ENCODE peak calls at places on chromosomes 16 and 17, in eight cellular contexts. C is sigmoid colon; G is endodermal cell; E is A549; W is CD4-positive, alpha-beta memory T cell; H is thoracic aorta; O is ascending aorta; F is PC-3. D is an unnamed sample.

GRCh38 chr16:81939164-81940067 is 71.9 kb downstream of the SDR42E1 start:
- DNase-seq in W (no peak), E (no peak), H (no peak), C (no peak), O (no peak), G (peak), F (no peak), D (no peak)

GRCh38 chr16:80655751-80656150 is 115.0 kb downstream of the DYNLRB2 start:
- DNase-seq in W (no peak), H (no peak), F (no peak), O (no peak), G (no peak), E (no peak), C (no peak), D (no peak)

GRCh38 chr16:82699711-82700495 is 73.1 kb downstream of the CDH13 start:
- DNase-seq in H (no peak), C (no peak), G (no peak), F (peak), O (no peak), W (no peak), E (no peak), D (no peak)

GRCh38 chr17:56594528-56595418 is 1.3 kb downstream of the NOG start:
- DNase-seq in C (no peak), H (no peak), W (peak), E (peak), F (peak), O (no peak), G (peak), D (no peak)

GRCh38 chr17:8320990-8321389 is 10.9 kb downstream of the ARHGEF15 start:
- DNase-seq in E (no peak), C (no peak), F (no peak), G (peak), W (no peak), O (no peak), H (no peak), D (no peak)

GRCh38 chr17:51166987-51167931 is 1.0 kb downstream of the NME2 start:
- DNase-seq in O (no peak), F (peak), W (peak), H (no peak), G (peak), E (peak), C (no peak), D (no peak)

GRCh38 chr16:84618428-84619102 is 687 bp upstream of the COTL1 start:
- DNase-seq in E (peak), C (no peak), H (no peak), W (no peak), G (peak), O (no peak), F (peak), D (no peak)

GRCh38 chr16:1907226-1907849 is 10.9 kb downstream of the HS3ST6 start:
- DNase-seq in H (no peak), C (no peak), E (no peak), O (no peak), F (no peak), G (no peak), W (no peak), D (no peak)

GRCh38 chr17:56185491-56185890 is 32.2 kb downstream of the ANKFN1 start:
- DNase-seq in W (no peak), H (no peak), E (no peak), C (no peak), O (no peak), G (no peak), F (no peak), D (no peak)

GRCh38 chr17:78862073-78863023 is 21.7 kb upstream of the USP36 start:
- DNase-seq in O (peak), C (peak), G (peak), E (peak), H (peak), F (peak), W (no peak), D (no peak)

GRCh38 chr16:89067677-89068076 is 26.0 kb upstream of the ACSF3 start:
- DNase-seq in F (peak), H (no peak), E (no peak), W (no peak), O (no peak), G (no peak), C (no peak), D (no peak)

GRCh38 chr17:1034652-1035210 is 37.8 kb downstream of the TIMM22 start:
- DNase-seq in C (no peak), W (no peak), H (no peak), G (no peak), O (no peak), E (no peak), F (no peak), D (no peak)

GRCh38 chr16:24272379-24272778 is 16.2 kb downstream of the CACNG3 start:
- DNase-seq in G (no peak), F (no peak), E (no peak), W (no peak), O (no peak), H (no peak), C (no peak), D (no peak)

GRCh38 chr17:70161519-70161918 is 7.8 kb upstream of the KCNJ2 start:
- DNase-seq in G (no peak), F (no peak), O (no peak), C (no peak), E (no peak), W (no peak), H (no peak), D (no peak)

GRCh38 chr16:17261197-17261858 is 209.4 kb downstream of the XYLT1 start:
- DNase-seq in F (no peak), G (no peak), W (no peak), C (no peak), O (no peak), E (no peak), H (no peak), D (no peak)

GRCh38 chr16:46833465-46833810 is 2.5 kb upstream of the C16orf87 start:
- DNase-seq in W (no peak), E (no peak), O (no peak), H (no peak), G (no peak), F (no peak), C (no peak), D (no peak)

GRCh38 chr17:77248216-77249054 is 107.7 kb downstream of the SEC14L1 start:
- DNase-seq in H (no peak), E (no peak), W (no peak), O (no peak), G (no peak), F (no peak), C (no peak), D (no peak)

GRCh38 chr17:77247609-77248008 is 106.8 kb downstream of the SEC14L1 start:
- DNase-seq in C (no peak), E (no peak), O (no peak), W (no peak), G (no peak), F (no peak), H (no peak), D (no peak)

GRCh38 chr17:77247048-77247541 is 106.3 kb downstream of the SEC14L1 start:
- DNase-seq in G (peak), H (no peak), E (peak), W (peak), C (peak), F (peak), O (no peak), D (peak)

GRCh38 chr17:77245162-77245926 is 104.6 kb downstream of the SEC14L1 start:
- DNase-seq in F (no peak), G (no peak), O (no peak), W (no peak), H (no peak), C (no peak), E (no peak), D (no peak)

GRCh38 chr17:77246110-77247047 is 105.6 kb downstream of the SEC14L1 start:
- DNase-seq in H (no peak), E (no peak), W (no peak), G (peak), F (no peak), C (no peak), O (no peak), D (no peak)
- H3K27ac ChIP-seq in H (no peak), E (peak), W (no peak), G (no peak), F (no peak), C (no peak), O (no peak), D (peak)

GRCh38 chr17:29046440-29046839 is 3.5 kb downstream of the PIPOX start:
- DNase-seq in F (no peak), W (no peak), O (no peak), E (no peak), C (no peak), G (no peak), H (no peak), D (no peak)

GRCh38 chr17:29050176-29050575 is 7.2 kb downstream of the PIPOX start:
- DNase-seq in G (no peak), O (no peak), C (no peak), F (no peak), W (no peak), H (no peak), E (no peak), D (no peak)

GRCh38 chr17:29049541-29050150 is 6.7 kb downstream of the PIPOX start:
- DNase-seq in H (no peak), E (no peak), F (no peak), G (no peak), O (no peak), W (no peak), C (no peak), D (no peak)

GRCh38 chr17:29051194-29051593 is 8.3 kb downstream of the PIPOX start:
- DNase-seq in F (no peak), O (no peak), C (no peak), W (no peak), H (no peak), E (no peak), G (no peak), D (no peak)

DNA sequence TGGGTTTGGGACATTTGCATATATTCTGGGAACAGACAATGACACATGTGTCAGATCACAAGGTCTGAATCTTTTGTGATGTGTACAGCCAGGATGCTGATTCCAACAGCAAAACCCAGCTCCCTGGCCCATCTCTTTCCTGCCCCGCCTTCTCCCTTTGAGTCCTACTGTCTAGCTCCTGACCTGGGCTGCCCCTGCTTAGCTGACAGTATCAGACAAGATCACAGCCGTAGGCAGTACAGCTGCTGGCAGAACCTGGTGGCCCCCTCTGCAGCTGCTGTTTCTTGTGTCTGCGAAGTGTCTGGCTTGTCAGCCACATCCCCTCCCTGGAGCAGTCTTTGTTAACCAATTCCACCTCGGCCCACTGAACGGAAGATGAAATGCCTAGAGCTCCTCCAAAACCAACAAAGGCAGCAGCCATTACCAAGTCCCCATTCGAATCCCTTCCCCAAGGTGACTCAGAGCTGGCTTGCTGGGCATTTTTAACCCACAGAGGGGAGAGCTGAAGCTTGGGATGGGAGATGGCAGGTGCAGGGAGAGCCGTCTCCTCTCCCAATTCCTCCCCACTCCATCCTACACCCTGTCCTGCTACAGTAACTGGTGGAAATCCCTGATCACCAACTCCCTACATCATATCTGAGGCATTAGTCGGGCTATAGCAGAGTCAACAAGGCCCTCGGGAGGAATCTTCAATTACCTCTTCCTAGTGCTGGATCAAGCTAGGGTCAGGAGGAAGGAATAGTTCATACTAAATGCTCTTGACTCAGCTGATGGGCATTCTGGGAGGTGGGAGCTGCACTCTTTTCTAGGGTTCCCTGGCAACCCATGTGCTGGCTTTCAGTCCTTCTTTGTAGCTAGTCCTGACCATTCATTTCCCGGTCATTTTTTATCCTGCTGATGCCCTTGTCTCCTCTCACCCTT is 5.8 kb downstream of the PIPOX start:
- DNase-seq in G (no peak), F (no peak), O (no peak), E (no peak), C (no peak), H (no peak), W (no peak), D (no peak)
- H3K27ac ChIP-seq in G (peak), F (no peak), O (no peak), E (no peak), C (no peak), H (no peak), W (no peak), D (no peak)

DNA sequence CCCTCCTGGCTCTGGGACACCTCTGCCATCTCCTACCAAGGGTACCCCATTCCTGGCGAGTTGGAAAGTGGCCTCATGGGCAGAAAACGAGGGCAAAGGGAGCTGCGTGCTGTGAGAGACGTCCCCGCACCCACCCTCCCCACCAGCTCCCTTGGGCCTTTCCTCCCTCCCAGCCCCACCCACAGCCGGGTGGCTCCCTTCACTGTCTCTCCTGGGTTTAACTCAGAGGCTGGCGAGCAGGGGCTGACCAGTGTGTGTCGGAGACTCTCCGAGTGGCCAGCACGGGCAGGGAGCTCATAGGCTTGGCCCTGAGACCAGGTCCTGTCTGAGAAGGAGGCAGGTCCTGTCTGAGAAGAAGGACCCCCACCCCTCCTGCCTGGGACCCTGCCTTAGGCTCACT is 26.1 kb downstream of the METRNL start:
- DNase-seq in F (no peak), C (no peak), G (no peak), H (no peak), O (no peak), E (no peak), W (no peak), D (no peak)
- H3K27ac ChIP-seq in F (no peak), C (peak), G (no peak), H (peak), O (peak), E (peak), W (no peak), D (no peak)

GRCh38 chr16:77897038-77897437 is 108.7 kb downstream of the VAT1L start:
- DNase-seq in E (no peak), F (no peak), G (no peak), W (no peak), C (no peak), H (no peak), O (no peak), D (no peak)
- H3K27ac ChIP-seq in E (no peak), F (no peak), G (no peak), W (no peak), C (no peak), H (no peak), O (peak), D (no peak)

GRCh38 chr17:17127730-17128291 is 78.3 kb downstream of the PLD6 start:
- DNase-seq in G (no peak), O (no peak), F (no peak), H (no peak), E (no peak), C (no peak), W (no peak), D (no peak)

GRCh38 chr17:17127156-17127555 is 79.0 kb downstream of the PLD6 start:
- DNase-seq in F (no peak), H (no peak), G (no peak), O (no peak), W (no peak), C (no peak), E (no peak), D (no peak)

GRCh38 chr17:17125136-17126084 is 80.7 kb downstream of the PLD6 start:
- DNase-seq in C (no peak), E (no peak), H (no peak), F (no peak), G (no peak), O (no peak), W (peak), D (no peak)

GRCh38 chr17:17124341-17124740 is 81.8 kb downstream of the PLD6 start:
- DNase-seq in C (no peak), O (no peak), W (no peak), E (no peak), F (no peak), H (no peak), G (no peak), D (no peak)

GRCh38 chr17:17126131-17127110 is 79.7 kb downstream of the PLD6 start:
- DNase-seq in G (no peak), C (no peak), O (no peak), F (no peak), E (no peak), W (no peak), H (no peak), D (no peak)
- H3K27ac ChIP-seq in G (peak), C (no peak), O (peak), F (no peak), E (peak), W (peak), H (peak), D (no peak)

GRCh38 chr17:62971853-62972252 is 5.8 kb downstream of the TANC2 start:
- DNase-seq in W (no peak), O (no peak), C (no peak), F (no peak), H (no peak), G (no peak), E (no peak), D (no peak)
- H3K27ac ChIP-seq in W (no peak), O (no peak), C (no peak), F (no peak), H (no peak), G (no peak), E (no peak), D (no peak)

DNA sequence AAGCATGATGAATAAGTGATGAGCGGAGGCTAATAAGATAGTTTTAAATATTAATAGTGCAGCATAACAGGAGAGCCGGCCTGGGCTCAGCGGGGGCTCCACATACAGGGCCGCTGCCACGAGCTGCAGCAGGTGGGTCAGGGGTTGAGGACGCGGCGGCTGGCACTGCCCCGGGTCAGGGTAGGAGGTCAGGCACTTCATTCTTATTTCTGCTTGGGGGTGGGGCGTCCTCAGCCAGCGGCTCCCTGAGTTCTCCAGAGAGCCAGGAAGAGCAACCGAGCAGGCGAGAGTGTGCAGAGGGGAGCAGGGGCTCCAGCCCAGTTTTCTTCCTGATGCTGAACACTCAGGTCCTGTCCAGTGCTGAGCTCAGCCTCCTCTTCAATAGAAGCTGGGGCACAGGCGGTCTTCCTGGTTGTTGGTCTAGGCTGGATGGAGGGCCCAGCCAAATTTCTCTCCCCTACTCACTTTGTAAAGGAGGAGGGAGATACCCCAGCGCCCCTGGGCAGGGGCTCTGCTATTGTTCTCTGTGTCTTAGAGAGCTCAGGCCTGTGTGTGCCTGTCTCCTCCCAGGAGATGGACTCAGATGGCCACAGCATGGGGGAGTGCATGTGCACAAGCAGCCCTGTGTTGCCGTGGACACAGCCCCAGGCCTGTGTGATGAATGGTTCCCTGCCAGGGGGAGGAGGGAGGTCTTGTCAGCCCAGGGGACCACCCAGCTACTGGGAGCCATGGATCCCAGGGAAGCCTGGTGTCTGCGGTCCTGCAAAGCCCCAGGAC is 26.5 kb downstream of the GINS2 start:
- DNase-seq in G (no peak), W (no peak), F (no peak), O (no peak), E (no peak), H (no peak), C (peak), D (no peak)
- H3K27ac ChIP-seq in G (peak), W (no peak), F (no peak), O (no peak), E (no peak), H (no peak), C (no peak), D (no peak)

D was measured in substantia nigra.